ENCODE peak calls at places on chromosome 2, in four cellular contexts. One of them, this sample, is unnamed.

GRCh38 chr2:230942920-230943896 is 18.2 kb upstream of the GPR55 start:
- DNase-seq in activated T-helper 9 cell treated with anti-CD3 and anti-CD28 coated beads, Interleukin-2, amount 50 U/mL, for 16 hours: peak; percentile 28
- DNase-seq in NCI-H1105 treated with DMSO at 0.1 percent for 48 hours: no peak
- DNase-seq in MM.1S: peak; percentile 9
- DNase-seq in this sample: no peak

GRCh38 chr2:240236217-240237111 is 96.0 kb upstream of the OTOS start:
- DNase-seq in MM.1S: peak; percentile 33
- DNase-seq in activated T-helper 9 cell treated with anti-CD3 and anti-CD28 coated beads, Interleukin-2, amount 50 U/mL, for 16 hours: no peak
- DNase-seq in NCI-H1105 treated with DMSO at 0.1 percent for 48 hours: no peak
- DNase-seq in this sample: peak; percentile 12

GRCh38 chr2:190695739-190696138 is 46.9 kb downstream of the NAB1 start:
- DNase-seq in activated T-helper 9 cell treated with anti-CD3 and anti-CD28 coated beads, Interleukin-2, amount 50 U/mL, for 16 hours: no peak
- DNase-seq in MM.1S: no peak
- DNase-seq in NCI-H1105 treated with DMSO at 0.1 percent for 48 hours: no peak
- DNase-seq in this sample: no peak

GRCh38 chr2:33770023-33770422 is 170.9 kb upstream of the FAM98A start:
- DNase-seq in activated T-helper 9 cell treated with anti-CD3 and anti-CD28 coated beads, Interleukin-2, amount 50 U/mL, for 16 hours: no peak
- DNase-seq in NCI-H1105 treated with DMSO at 0.1 percent for 48 hours: no peak
- DNase-seq in MM.1S: no peak
- DNase-seq in this sample: no peak

GRCh38 chr2:101124684-101125366 is 26.4 kb downstream of the TBC1D8 start:
- DNase-seq in MM.1S: no peak
- DNase-seq in activated T-helper 9 cell treated with anti-CD3 and anti-CD28 coated beads, Interleukin-2, amount 50 U/mL, for 16 hours: no peak
- DNase-seq in NCI-H1105 treated with DMSO at 0.1 percent for 48 hours: no peak
- DNase-seq in this sample: no peak

GRCh38 chr2:160332318-160332717 is 132.2 kb upstream of the ITGB6 start:
- DNase-seq in activated T-helper 9 cell treated with anti-CD3 and anti-CD28 coated beads, Interleukin-2, amount 50 U/mL, for 16 hours: no peak
- DNase-seq in NCI-H1105 treated with DMSO at 0.1 percent for 48 hours: no peak
- DNase-seq in MM.1S: peak; percentile 53
- DNase-seq in this sample: no peak

GRCh38 chr2:120541553-120541932 is 194.1 kb upstream of the GLI2 start:
- DNase-seq in MM.1S: no peak
- DNase-seq in activated T-helper 9 cell treated with anti-CD3 and anti-CD28 coated beads, Interleukin-2, amount 50 U/mL, for 16 hours: no peak
- DNase-seq in NCI-H1105 treated with DMSO at 0.1 percent for 48 hours: no peak
- DNase-seq in this sample: no peak

GRCh38 chr2:191266201-191266600 is 21.0 kb downstream of the MYO1B start:
- DNase-seq in MM.1S: no peak
- DNase-seq in NCI-H1105 treated with DMSO at 0.1 percent for 48 hours: no peak
- DNase-seq in activated T-helper 9 cell treated with anti-CD3 and anti-CD28 coated beads, Interleukin-2, amount 50 U/mL, for 16 hours: no peak
- DNase-seq in this sample: no peak

GRCh38 chr2:111029135-111029927 is 91.4 kb upstream of the BCL2L11 start:
- DNase-seq in activated T-helper 9 cell treated with anti-CD3 and anti-CD28 coated beads, Interleukin-2, amount 50 U/mL, for 16 hours: no peak
- DNase-seq in MM.1S: no peak
- DNase-seq in NCI-H1105 treated with DMSO at 0.1 percent for 48 hours: no peak
- DNase-seq in this sample: no peak

GRCh38 chr2:174158003-174158402 is 90.3 kb downstream of the OLA1 start:
- DNase-seq in activated T-helper 9 cell treated with anti-CD3 and anti-CD28 coated beads, Interleukin-2, amount 50 U/mL, for 16 hours: no peak
- DNase-seq in NCI-H1105 treated with DMSO at 0.1 percent for 48 hours: peak; percentile 32
- DNase-seq in MM.1S: peak; percentile 58
- DNase-seq in this sample: peak; percentile 31

GRCh38 chr2:56118474-56118873 is 65.3 kb upstream of the CCDC85A start:
- DNase-seq in activated T-helper 9 cell treated with anti-CD3 and anti-CD28 coated beads, Interleukin-2, amount 50 U/mL, for 16 hours: no peak
- DNase-seq in MM.1S: no peak
- DNase-seq in NCI-H1105 treated with DMSO at 0.1 percent for 48 hours: no peak
- DNase-seq in this sample: no peak

GRCh38 chr2:136238214-136238551 is 120.2 kb upstream of the CXCR4 start:
- DNase-seq in activated T-helper 9 cell treated with anti-CD3 and anti-CD28 coated beads, Interleukin-2, amount 50 U/mL, for 16 hours: no peak
- DNase-seq in MM.1S: peak; percentile 30
- DNase-seq in NCI-H1105 treated with DMSO at 0.1 percent for 48 hours: no peak
- DNase-seq in this sample: no peak

GRCh38 chr2:54672587-54673456 is 50.6 kb upstream of the EML6 start:
- DNase-seq in activated T-helper 9 cell treated with anti-CD3 and anti-CD28 coated beads, Interleukin-2, amount 50 U/mL, for 16 hours: no peak
- DNase-seq in NCI-H1105 treated with DMSO at 0.1 percent for 48 hours: no peak
- DNase-seq in MM.1S: peak; percentile 30
- DNase-seq in this sample: no peak